ENCODE peak calls at places on chromosomes 5 and 9, in nine cellular contexts. X, G, R, H, Q, N, B, E and Z are unnamed samples.

GRCh38 chr9:133613396-133613795 is 4.2 kb upstream of the FAM163B start:
- DNase-seq in G (no peak), E (no peak), B (no peak), H (no peak), X (no peak), Q (no peak), N (no peak), R (no peak), Z (no peak)

GRCh38 chr9:79858509-79858908 is 286.7 kb downstream of the TLE4 start:
- DNase-seq in N (peak; percentile 17), H (no peak), Q (no peak), X (no peak), E (no peak), R (no peak), G (peak; percentile 8), B (peak; percentile 85), Z (no peak)

GRCh38 chr9:100601216-100601615 is 23.3 kb downstream of the CAVIN4 start:
- DNase-seq in E (no peak), H (no peak), R (no peak), Q (peak; percentile 20), G (peak; percentile 72), B (peak; percentile 70), N (peak; percentile 55), X (peak; percentile 67), Z (no peak)

GRCh38 chr5:159048298-159048697 is 51.4 kb downstream of the EBF1 start:
- DNase-seq in B (no peak), E (no peak), Q (no peak), N (no peak), H (no peak), X (no peak), R (no peak), G (no peak), Z (no peak)

GRCh38 chr9:1083325-1083913 is 33.3 kb downstream of the DMRT2 start:
- DNase-seq in X (no peak), E (no peak), G (no peak), R (peak; percentile 19), Q (peak; percentile 1), H (no peak), N (no peak), B (peak; percentile 62), Z (no peak)

GRCh38 chr9:6417186-6417585 is 4.2 kb downstream of the UHRF2 start:
- DNase-seq in G (peak; percentile 15), N (peak; percentile 28), B (peak; percentile 25), R (no peak), X (no peak), Q (no peak), H (no peak), E (no peak), Z (no peak)

GRCh38 chr9:35910613-35911488 is 1.6 kb downstream of the SPAAR start:
- DNase-seq in H (no peak), R (peak; percentile 48), X (no peak), B (peak; percentile 82), Q (peak; percentile 41), E (no peak), G (peak; percentile 82), N (peak; percentile 52), Z (peak; percentile 67)

GRCh38 chr9:110217656-110218099 is 9.7 kb upstream of the C9orf152 start:
- DNase-seq in Q (no peak), R (no peak), H (no peak), N (peak; percentile 63), X (peak; percentile 8), G (peak; percentile 76), B (peak; percentile 45), E (no peak), Z (no peak)

GRCh38 chr9:110752766-110753165 is 84.2 kb downstream of the MUSK start:
- DNase-seq in N (peak; percentile 96), H (no peak), R (no peak), Q (no peak), B (peak; percentile 99), X (no peak), G (peak; percentile 97), E (no peak), Z (no peak)

GRCh38 chr5:40428129-40428528 is 251.6 kb upstream of the PTGER4 start:
- DNase-seq in E (no peak), H (peak; percentile 54), G (peak; percentile 77), X (no peak), B (peak; percentile 81), R (no peak), Q (no peak), N (peak; percentile 64), Z (no peak)

GRCh38 chr5:136027316-136027715 is 1.5 kb upstream of the TGFBI start:
- DNase-seq in E (no peak), N (no peak), X (no peak), Q (no peak), B (no peak), R (no peak), H (peak; percentile 29), G (no peak), Z (no peak)

GRCh38 chr5:149125386-149125891 is 15.9 kb upstream of the ABLIM3 start:
- DNase-seq in H (no peak), X (no peak), E (no peak), G (no peak), B (no peak), R (no peak), N (peak; percentile 18), Q (no peak), Z (peak; percentile 59)

GRCh38 chr5:150513375-150514309 is 5.7 kb downstream of the NDST1 start:
- DNase-seq in E (no peak), R (no peak), G (no peak), H (no peak), N (no peak), B (peak; percentile 51), Q (no peak), X (peak; percentile 45), Z (no peak)

GRCh38 chr9:71944754-71945409 is 33.4 kb downstream of the C9orf85 start:
- DNase-seq in H (no peak), G (no peak), R (no peak), X (no peak), Q (no peak), E (no peak), N (no peak), B (peak; percentile 13), Z (no peak)

GRCh38 chr9:110623462-110624025 is 44.0 kb upstream of the SVEP1 start:
- DNase-seq in E (no peak), B (peak; percentile 71), H (no peak), G (peak; percentile 80), N (peak; percentile 70), X (peak; percentile 50), Q (no peak), R (no peak), Z (no peak)

GRCh38 chr5:151406322-151406947 is 41.0 kb upstream of the SLC36A1 start:
- DNase-seq in Q (no peak), X (no peak), H (no peak), G (peak; percentile 6), E (no peak), N (peak; percentile 4), R (no peak), B (peak; percentile 26), Z (no peak)

GRCh38 chr9:93288891-93289883 is 105.2 kb downstream of the WNK2 start:
- DNase-seq in X (no peak), E (no peak), N (peak; percentile 62), H (no peak), B (peak; percentile 66), G (peak; percentile 23), Q (no peak), R (no peak), Z (no peak)

GRCh38 chr5:123882946-123883345 is 371.0 kb downstream of the CSNK1G3 start:
- DNase-seq in X (no peak), B (peak; percentile 30), E (no peak), G (peak; percentile 14), N (no peak), H (no peak), R (no peak), Q (no peak), Z (no peak)

GRCh38 chr5:180494510-180495181 is 467 bp downstream of the CNOT6 start:
- DNase-seq in E (no peak), H (no peak), G (no peak), R (peak; percentile 44), X (peak; percentile 68), B (peak; percentile 27), N (no peak), Q (no peak), Z (peak; percentile 66)

GRCh38 chr9:84139296-84140100 is 158.9 kb downstream of the RMI1 start:
- DNase-seq in E (no peak), N (peak; percentile 12), B (peak; percentile 88), X (peak; percentile 23), R (peak; percentile 39), G (peak; percentile 84), H (no peak), Q (no peak), Z (peak; percentile 60)

GRCh38 chr9:122213589-122214413 is 15.0 kb downstream of the LHX6 start:
- DNase-seq in X (peak; percentile 98), N (no peak), G (no peak), E (no peak), Q (peak; percentile 31), R (no peak), H (peak; percentile 43), B (peak; percentile 59), Z (no peak)

GRCh38 chr9:88660611-88661010 is 125.6 kb downstream of the NXNL2 start:
- DNase-seq in E (no peak), N (peak; percentile 43), B (peak; percentile 41), R (no peak), X (no peak), H (no peak), Q (no peak), G (peak; percentile 62), Z (no peak)

GRCh38 chr5:129361441-129362025 is 98.6 kb upstream of the ADAMTS19 start:
- DNase-seq in Q (no peak), B (no peak), G (peak; percentile 53), R (no peak), X (no peak), N (peak; percentile 3), E (no peak), H (no peak), Z (no peak)

GRCh38 chr5:1765141-1765879 is 34.3 kb downstream of the MRPL36 start:
- DNase-seq in N (peak; percentile 13), X (no peak), G (no peak), R (no peak), H (no peak), Q (no peak), B (no peak), E (no peak), Z (no peak)

GRCh38 chr9:105405514-105406131 is 42.2 kb upstream of the FSD1L start:
- DNase-seq in Q (peak; percentile 34), R (no peak), G (no peak), H (no peak), B (peak; percentile 78), N (peak; percentile 21), E (peak; percentile 28), X (no peak), Z (no peak)

GRCh38 chr5:180090769-180091546 is 19.4 kb upstream of the RNF130 start:
- DNase-seq in X (peak; percentile 17), B (peak; percentile 59), R (no peak), N (peak; percentile 14), Q (no peak), G (peak; percentile 45), E (no peak), H (no peak), Z (peak; percentile 82)

GRCh38 chr5:16871746-16872339 is 64.2 kb downstream of the MYO10 start:
- DNase-seq in G (peak; percentile 56), R (no peak), H (no peak), B (peak; percentile 92), Q (no peak), N (peak; percentile 84), E (no peak), X (no peak), Z (no peak)